ENCODE peak calls at places on chromosomes 7 and 10, in ten cellular contexts. V is upper lobe of left lung, Y is H1, A is esophagus squamous epithelium, M is IMR-90, B is ovary, X is prostate gland, Q is A549, P is Peyer's patch, O is uterus. N is an unnamed sample.

GRCh38 chr10:86366033-86366901 is at the start of gene GRID1:
- DNase-seq in Y (peak; percentile 80), V (peak; percentile 22), X (peak; percentile 42), O (peak; percentile 41), M (no peak), A (no peak), B (no peak), Q (no peak), P (peak; percentile 51), N (peak; percentile 12)

GRCh38 chr7:74101061-74101681 is 17.6 kb downstream of the LIMK1 start:
- DNase-seq in O (no peak), A (no peak), M (no peak), X (no peak), V (no peak), Q (no peak), Y (no peak), P (no peak), B (no peak), N (no peak)

GRCh38 chr10:63268139-63268797 is 135.1 kb downstream of the NRBF2 start:
- DNase-seq in B (no peak), V (no peak), M (peak; percentile 26), A (no peak), P (no peak), O (no peak), Y (no peak), Q (no peak), X (no peak), N (no peak)

GRCh38 chr10:133257489-133258065 is 19.1 kb downstream of the ADAM8 start:
- DNase-seq in P (peak; percentile 84), Q (peak; percentile 87), A (no peak), V (peak; percentile 93), M (no peak), Y (peak; percentile 79), O (peak; percentile 48), B (peak; percentile 79), X (peak; percentile 72), N (peak; percentile 56)

GRCh38 chr7:155791836-155792235 is 20.4 kb downstream of the SHH start:
- DNase-seq in P (no peak), O (no peak), V (no peak), A (no peak), Y (no peak), M (no peak), B (no peak), X (no peak), Q (no peak), N (no peak)

GRCh38 chr7:154903083-154903731 is 99.7 kb downstream of the PAXIP1 start:
- DNase-seq in V (no peak), O (no peak), Y (no peak), B (no peak), A (no peak), X (no peak), M (no peak), Q (no peak), P (no peak), N (no peak)

GRCh38 chr7:55533050-55533728 is 39.1 kb downstream of the VOPP1 start:
- DNase-seq in A (no peak), P (no peak), O (no peak), M (peak; percentile 86), X (no peak), B (no peak), Y (no peak), V (peak; percentile 54), Q (no peak), N (no peak)

GRCh38 chr10:26474062-26474461 is 35.9 kb downstream of the APBB1IP start:
- DNase-seq in B (no peak), V (no peak), O (no peak), Q (no peak), X (no peak), Y (no peak), P (no peak), A (no peak), M (no peak), N (no peak)

GRCh38 chr7:21108182-21108581 is 319.7 kb upstream of the SP4 start:
- DNase-seq in M (no peak), Q (no peak), A (no peak), X (peak; percentile 74), O (no peak), P (peak; percentile 48), B (no peak), V (no peak), Y (no peak), N (no peak)

GRCh38 chr7:75064291-75064690 is 9.3 kb downstream of the RCC1L start:
- DNase-seq in Y (no peak), Q (no peak), X (no peak), B (no peak), V (no peak), M (no peak), O (no peak), P (no peak), A (no peak), N (no peak)

GRCh38 chr10:77641788-77642397 is 4.3 kb upstream of the KCNMA1 start:
- DNase-seq in P (no peak), X (peak; percentile 75), V (peak; percentile 58), Q (peak; percentile 75), A (no peak), O (peak; percentile 42), Y (peak; percentile 71), B (peak; percentile 52), M (peak; percentile 83), N (peak; percentile 95)

GRCh38 chr10:79390057-79390456 is 42.8 kb downstream of the PPIF start:
- DNase-seq in M (no peak), A (no peak), V (no peak), B (no peak), P (no peak), O (no peak), Q (no peak), X (no peak), Y (no peak), N (no peak)

GRCh38 chr10:71776528-71776927 is 3.2 kb upstream of the VSIR start:
- DNase-seq in O (no peak), P (peak; percentile 50), Q (no peak), V (no peak), X (no peak), Y (no peak), M (no peak), B (no peak), A (no peak), N (no peak)

GRCh38 chr7:2261611-2262010 is 19.6 kb downstream of the NUDT1 start:
- DNase-seq in Y (no peak), O (no peak), X (no peak), V (peak; percentile 45), P (no peak), B (no peak), Q (no peak), A (no peak), M (no peak), N (no peak)

GRCh38 chr7:134182078-134182477 is 54.9 kb downstream of the LRGUK start:
- DNase-seq in V (no peak), O (no peak), P (no peak), X (no peak), Q (no peak), B (no peak), Y (no peak), M (no peak), A (no peak), N (no peak)

GRCh38 chr10:60828489-60828852 is 50.2 kb downstream of the CDK1 start:
- DNase-seq in Q (no peak), V (no peak), X (no peak), A (no peak), Y (no peak), P (no peak), B (no peak), M (peak; percentile 42), O (no peak), N (no peak)
- H3K27ac ChIP-seq in Q (no peak overlapping the region), V (peak overlapping the region; percentile 74), X (no peak overlapping the region), A (peak overlapping the region; percentile 43), Y (no peak overlapping the region), P (no peak overlapping the region), B (no peak overlapping the region), M (peak overlapping the region; percentile 56), O (peak overlapping the region; percentile 63), N (no peak overlapping the region)

GRCh38 chr7:101088069-101088425 is 2.8 kb downstream of the TRIM56 start:
- DNase-seq in M (no peak), Y (no peak), O (no peak), B (no peak), A (no peak), Q (no peak), P (no peak), X (no peak), V (no peak), N (no peak)

GRCh38 chr7:101087334-101088068 is 2.2 kb downstream of the TRIM56 start:
- DNase-seq in M (no peak), Q (no peak), A (no peak), P (no peak), O (no peak), X (peak; percentile 15), Y (no peak), V (no peak), B (no peak), N (no peak)

GRCh38 chr7:101081432-101081831 is 3.8 kb upstream of the TRIM56 start:
- DNase-seq in M (no peak), X (no peak), Q (no peak), P (no peak), B (no peak), Y (no peak), A (no peak), O (no peak), V (no peak), N (no peak)

GRCh38 chr7:101088858-101089529 is 3.7 kb downstream of the TRIM56 start:
- DNase-seq in Y (no peak), P (no peak), X (no peak), B (no peak), M (no peak), Q (no peak), O (no peak), V (no peak), A (no peak), N (no peak)

GRCh38 chr7:101085000-101085948 is at the start of gene TRIM56:
- DNase-seq in A (peak; percentile 45), B (peak; percentile 90), P (peak; percentile 96), M (peak; percentile 74), Y (peak; percentile 86), V (peak; percentile 95), O (peak; percentile 86), X (peak; percentile 92), Q (peak; percentile 89), N (peak; percentile 69)
- TF ChIP-seq POLR2A in A (no peak), B (peak; percentile 71), P (peak; percentile 49), M (peak; percentile 66), Y (no peak), V (no peak), O (peak; percentile 59), X (peak; percentile 47), Q (peak; percentile 65), N (no peak)

GRCh38 chr10:112278871-112279270 is 4.3 kb upstream of the TECTB start:
- DNase-seq in P (no peak), O (no peak), Q (no peak), Y (no peak), A (no peak), V (no peak), X (no peak), B (no peak), M (no peak), N (no peak)
- H3K27ac ChIP-seq in P (no peak overlapping the region), O (no peak overlapping the region), Q (no peak overlapping the region), Y (no peak overlapping the region), A (no peak overlapping the region), V (no peak overlapping the region), X (no peak overlapping the region), B (no peak overlapping the region), M (no peak overlapping the region), N (no peak overlapping the region)

DNA sequence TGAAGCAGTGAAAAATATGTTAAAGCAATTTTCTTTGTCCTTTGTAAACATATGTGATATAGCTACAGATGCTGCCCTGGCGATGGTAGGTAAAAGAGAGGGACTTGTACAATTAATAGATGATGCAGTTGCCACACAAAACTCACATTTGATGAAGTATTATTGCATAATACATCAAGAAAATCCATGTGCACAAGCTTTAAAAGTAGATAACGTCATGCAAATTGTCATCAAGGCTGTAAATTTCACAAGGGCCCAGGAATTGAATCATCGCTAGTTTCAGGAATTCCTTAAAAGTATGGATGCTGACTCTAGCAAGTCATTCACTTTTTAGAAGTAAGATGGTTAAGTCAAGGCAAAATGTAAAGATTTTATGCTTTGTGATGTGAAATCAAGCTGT is 10.0 kb downstream of the CYP3A5 start:
- DNase-seq in O (no peak), Q (no peak), Y (no peak), P (no peak), B (no peak), A (no peak), X (no peak), M (no peak), V (no peak), N (no peak)
- TF ChIP-seq POLR2A in O (no peak), Q (no peak), Y (no peak), P (no peak), B (no peak), A (no peak), X (no peak), M (no peak), V (no peak), N (no peak)